ENCODE peak calls at places on chromosomes 5 and 9, in five cellular contexts. D, G, O, F and M are unnamed samples.

GRCh38 chr5:51829691-51830090 is 446.4 kb downstream of the ISL1 start:
- DNase-seq in O (no peak), G (no peak), D (no peak), F (no peak), M (no peak)

GRCh38 chr9:136147890-136148714 is 29.4 kb upstream of the TMEM250 start:
- DNase-seq in F (no peak), G (no peak), D (no peak), O (no peak), M (no peak)

GRCh38 chr5:27947088-27947487 is 908.7 kb upstream of the CDH9 start:
- DNase-seq in D (no peak), F (no peak), O (no peak), G (no peak), M (no peak)

GRCh38 chr5:178206166-178207101 is 2.1 kb downstream of the HNRNPAB start:
- DNase-seq in D (peak; percentile 4), F (no peak), G (no peak), O (peak; percentile 56), M (no peak)

GRCh38 chr5:180370861-180371641 is 17.9 kb upstream of the GFPT2 start:
- DNase-seq in D (no peak), F (no peak), G (no peak), O (peak; percentile 62), M (no peak)

GRCh38 chr9:95089916-95090791 is 227.4 kb downstream of the FANCC start:
- DNase-seq in D (peak; percentile 63), F (no peak), O (no peak), G (peak; percentile 64), M (no peak)

GRCh38 chr9:129276486-129277260 is 98.6 kb upstream of the IER5L start:
- DNase-seq in G (no peak), O (peak; percentile 76), F (no peak), D (no peak), M (no peak)

GRCh38 chr5:158754018-158754514 is 345.6 kb downstream of the EBF1 start:
- DNase-seq in O (no peak), D (no peak), G (no peak), F (no peak), M (no peak)

GRCh38 chr9:86918556-86918955 is 28.8 kb downstream of the GAS1 start:
- DNase-seq in O (no peak), G (no peak), D (no peak), F (no peak), M (no peak)

GRCh38 chr9:131310833-131311554 is 21.5 kb downstream of the PLPP7 start:
- DNase-seq in D (no peak), F (peak; percentile 39), O (peak; percentile 73), G (peak; percentile 40), M (peak; percentile 20)

GRCh38 chr9:90871327-90871935 is 69.8 kb downstream of the SYK start:
- DNase-seq in D (no peak), G (no peak), F (no peak), O (no peak), M (no peak)

GRCh38 chr9:70418822-70419545 is 4.5 kb upstream of the KLF9 start:
- DNase-seq in O (peak; percentile 92), G (peak; percentile 96), D (peak; percentile 96), F (peak; percentile 74), M (peak; percentile 97)

GRCh38 chr5:52674815-52675545 is 112.7 kb upstream of the ITGA1 start:
- DNase-seq in D (no peak), G (no peak), F (no peak), O (no peak), M (no peak)

GRCh38 chr5:59428391-59428790 is 465.1 kb downstream of the PDE4D start:
- DNase-seq in G (no peak), D (no peak), F (no peak), O (no peak), M (no peak)

GRCh38 chr9:33375238-33375840 is 27.0 kb downstream of the AQP7 start:
- DNase-seq in G (no peak), D (peak; percentile 7), F (no peak), O (peak; percentile 77), M (no peak)

GRCh38 chr9:96492993-96493531 is 43.1 kb downstream of the HABP4 start:
- DNase-seq in D (no peak), F (no peak), O (no peak), G (no peak), M (no peak)

GRCh38 chr5:123422433-123423277 is 548 bp downstream of the CEP120 start:
- DNase-seq in G (peak; percentile 32), D (no peak), F (peak; percentile 2), O (no peak), M (peak; percentile 42)

GRCh38 chr5:66842540-66842939 is 246.3 kb downstream of the MAST4 start:
- DNase-seq in D (no peak), O (peak; percentile 18), G (no peak), F (no peak), M (no peak)

GRCh38 chr5:95392593-95393182 is 1.5 kb downstream of the FAM81B start:
- DNase-seq in D (peak; percentile 21), G (no peak), O (no peak), F (no peak), M (peak; percentile 1)

GRCh38 chr5:15286659-15287058 is 213.3 kb upstream of the FBXL7 start:
- DNase-seq in O (peak; percentile 59), G (no peak), D (no peak), F (no peak), M (no peak)

GRCh38 chr5:135211791-135212190 is 177.8 kb upstream of the PITX1 start:
- DNase-seq in F (no peak), O (peak; percentile 21), G (peak; percentile 11), D (no peak), M (no peak)

GRCh38 chr5:139474815-139475791 is 4.3 kb downstream of the SMIM33 start:
- DNase-seq in O (no peak), F (no peak), D (no peak), G (no peak), M (peak; percentile 51)

GRCh38 chr5:95969646-95970358 is 8.2 kb upstream of the ELL2 start:
- DNase-seq in D (no peak), G (no peak), F (no peak), O (no peak), M (no peak)

GRCh38 chr5:150409638-150410523 is 2.8 kb downstream of the CD74 start:
- DNase-seq in O (peak; percentile 95), G (peak; percentile 85), F (peak; percentile 15), D (peak; percentile 78), M (peak; percentile 95)

GRCh38 chr5:10674096-10674495 is 86.9 kb downstream of the DAP start:
- DNase-seq in F (no peak), G (no peak), D (no peak), O (peak; percentile 43), M (no peak)

DNA sequence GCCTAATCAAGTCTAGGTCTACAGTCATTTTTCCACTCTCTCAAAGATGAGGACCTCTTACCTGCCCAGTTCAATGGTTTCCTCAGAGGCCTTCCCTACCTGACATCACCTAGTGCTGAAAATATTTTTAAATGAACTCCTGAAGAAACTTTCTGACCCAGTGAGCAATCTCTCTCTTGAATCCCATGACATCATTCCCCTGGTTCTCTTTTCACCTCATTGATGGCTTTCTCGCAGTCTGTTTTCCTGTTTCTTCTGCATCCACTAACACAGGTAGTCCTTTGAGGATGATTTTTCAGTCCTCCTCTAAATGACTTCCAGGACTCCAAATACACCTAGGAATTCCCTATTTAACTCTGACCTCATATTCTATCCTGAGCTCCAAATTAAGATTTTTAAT is 40.3 kb downstream of the SCAI start:
- DNase-seq in D (no peak), F (no peak), O (no peak), G (no peak), M (no peak)
- H3K27me3 ChIP-seq in D (no peaks in the 10 kb centered on the region), F (no peaks in the 10 kb centered on the region), O (no peaks in the 10 kb centered on the region), G (no peaks in the 10 kb centered on the region), M (no peaks in the 10 kb centered on the region)

GRCh38 chr5:88390007-88390385 is 121.4 kb upstream of the TMEM161B start:
- DNase-seq in G (no peak), F (no peak), D (no peak), O (no peak), M (peak; percentile 59)

GRCh38 chr5:88388476-88389170 is 120.0 kb upstream of the TMEM161B start:
- DNase-seq in O (peak; percentile 70), D (no peak), G (no peak), F (no peak), M (no peak)

GRCh38 chr5:88393082-88393481 is 124.4 kb upstream of the TMEM161B start:
- DNase-seq in D (no peak), F (no peak), G (no peak), O (no peak), M (no peak)

GRCh38 chr5:88391116-88391515 is 122.5 kb upstream of the TMEM161B start:
- DNase-seq in G (no peak), F (no peak), O (no peak), D (no peak), M (no peak)

DNA sequence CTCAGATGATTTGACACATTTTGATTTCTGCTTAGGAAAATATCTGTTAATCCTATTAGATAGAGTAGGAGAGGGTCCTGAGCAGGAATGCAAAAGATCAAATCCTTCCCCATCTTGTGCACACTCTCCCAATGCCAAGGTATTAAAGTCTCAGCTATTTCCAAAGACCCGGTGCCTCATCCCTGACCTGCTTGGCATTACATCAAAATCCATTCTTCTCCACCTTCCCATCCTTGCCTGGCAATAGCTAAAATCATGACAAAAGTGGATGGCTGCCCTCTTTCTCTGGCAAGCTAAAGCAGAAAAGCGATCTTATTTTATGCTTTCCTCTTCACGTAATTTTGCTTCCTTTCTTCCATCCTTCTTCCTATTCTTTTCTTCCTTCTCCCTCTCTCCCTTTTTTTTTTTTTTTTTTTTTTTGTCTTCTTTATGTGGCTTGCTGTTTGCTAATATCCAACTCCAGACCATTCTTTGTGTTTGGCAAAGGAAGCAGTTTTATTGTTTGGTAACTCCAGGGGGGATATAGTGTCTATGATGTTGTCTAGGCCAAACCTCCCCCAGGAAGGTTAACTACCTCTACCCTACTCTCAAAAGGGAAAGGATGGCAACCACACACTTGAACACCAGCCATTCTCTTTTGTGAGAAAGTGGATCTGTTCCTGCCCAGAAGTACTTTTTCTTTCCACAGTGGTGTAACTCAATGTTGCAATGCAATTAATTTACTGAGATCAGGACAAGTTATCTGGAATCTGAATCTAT is 120.8 kb upstream of the TMEM161B start:
- DNase-seq in G (no peak), F (no peak), O (no peak), D (no peak), M (no peak)
- H3K27ac ChIP-seq in G (no peak overlapping the region), F (no peak overlapping the region), O (peak overlapping the region; percentile 91), D (no peak overlapping the region), M (no peak overlapping the region)

GRCh38 chr9:79579624-79580023 is 7.9 kb downstream of the TLE4 start:
- DNase-seq in O (no peak), G (no peak), F (no peak), D (no peak), M (no peak)
- H3K4me1 ChIP-seq in O (peaks cover 13% of the 10 kb centered on the region), G (peaks cover 51% of the 10 kb centered on the region), F (peaks cover 74% of the 10 kb centered on the region), D (peaks cover 36% of the 10 kb centered on the region), M (no peaks in the 10 kb centered on the region)

GRCh38 chr9:97980918-97981827 is 2.0 kb upstream of the ANP32B start:
- DNase-seq in D (no peak), F (no peak), O (no peak), G (no peak), M (no peak)

GRCh38 chr9:97981828-97982164 is 1.3 kb upstream of the ANP32B start:
- DNase-seq in O (no peak), G (no peak), D (no peak), F (no peak), M (no peak)

GRCh38 chr9:97979778-97980478 is 3.2 kb upstream of the ANP32B start:
- DNase-seq in D (no peak), F (no peak), O (no peak), G (no peak), M (no peak)

GRCh38 chr9:97978706-97979105 is 4.4 kb upstream of the ANP32B start:
- DNase-seq in D (no peak), O (no peak), F (no peak), G (no peak), M (no peak)

DNA sequence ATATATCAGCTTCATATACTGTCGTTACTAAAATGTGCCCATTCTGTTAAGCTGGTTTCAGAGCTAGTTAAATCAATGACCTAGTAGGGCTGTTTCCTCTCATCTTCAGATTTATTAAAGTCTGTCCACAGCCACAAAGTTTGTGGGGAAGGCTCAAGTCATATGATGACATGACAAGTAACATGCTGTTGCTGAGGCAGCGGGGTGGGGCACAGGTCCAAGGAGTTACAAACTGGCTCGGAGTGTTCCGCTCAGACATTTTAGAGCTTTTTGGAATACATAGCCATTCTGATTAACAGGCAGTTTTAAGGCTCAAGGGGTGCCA is 2.7 kb upstream of the ANP32B start:
- DNase-seq in D (peak; percentile 17), O (no peak), G (no peak), F (no peak), M (no peak)
- H3K27me3 ChIP-seq in D (no peaks in the 10 kb centered on the region), O (peaks cover 74% of the 10 kb centered on the region), G (no peaks in the 10 kb centered on the region), F (no peaks in the 10 kb centered on the region), M (no peaks in the 10 kb centered on the region)